ENCODE peak calls at places on chromosomes 5 and 9, in seven cellular contexts. H, S, I, K, W, P and J are unnamed samples.

GRCh38 chr5:139797335-139797734 is 1.7 kb downstream of the PSD2 start:
- DNase-seq in H (no peak), S (no peak), I (no peak), K (no peak), W (no peak), P (no peak), J (no peak)

GRCh38 chr5:60945760-60946253 is 802 bp downstream of the NDUFAF2 start:
- DNase-seq in H (peak; percentile 17), S (no peak), I (peak; percentile 37), K (no peak), W (peak; percentile 76), P (no peak), J (peak; percentile 53)

GRCh38 chr5:53361708-53362107 is 118.7 kb upstream of the FST start:
- DNase-seq in H (no peak), S (no peak), I (no peak), K (no peak), W (no peak), P (no peak), J (no peak)

GRCh38 chr5:172533058-172533398 is 78.7 kb upstream of the SH3PXD2B start:
- DNase-seq in H (no peak), S (no peak), I (no peak), K (peak; percentile 24), W (no peak), P (no peak), J (no peak)

GRCh38 chr5:139638736-139639618 is 9.2 kb upstream of the CXXC5 start:
- DNase-seq in H (no peak), S (no peak), I (no peak), K (no peak), W (no peak), P (no peak), J (no peak)

GRCh38 chr9:91177661-91178280 is 183.9 kb downstream of the AUH start:
- DNase-seq in H (no peak), S (no peak), I (peak; percentile 65), K (no peak), W (no peak), P (no peak), J (no peak)

GRCh38 chr5:111927191-111927590 is 170.2 kb upstream of the NREP start:
- DNase-seq in H (no peak), S (no peak), I (peak; percentile 25), K (no peak), W (no peak), P (no peak), J (no peak)

GRCh38 chr5:140114341-140115185 is 654 bp downstream of the PURA start:
- DNase-seq in H (peak; percentile 48), S (no peak), I (peak; percentile 55), K (peak; percentile 65), W (peak; percentile 83), P (peak; percentile 27), J (peak; percentile 66)

GRCh38 chr5:179241175-179241574 is 104.1 kb downstream of the ADAMTS2 start:
- DNase-seq in H (no peak), S (no peak), I (no peak), K (peak; percentile 17), W (no peak), P (no peak), J (no peak)

GRCh38 chr5:1209896-1210776 is 8.7 kb downstream of the SLC6A19 start:
- DNase-seq in H (no peak), S (no peak), I (no peak), K (no peak), W (no peak), P (peak; percentile 25), J (no peak)

GRCh38 chr9:132914924-132915323 is 29.5 kb downstream of the TSC1 start:
- DNase-seq in H (no peak), S (no peak), I (no peak), K (no peak), W (no peak), P (no peak), J (no peak)

GRCh38 chr5:107286447-107287098 is 384.2 kb downstream of the EFNA5 start:
- DNase-seq in H (no peak), S (no peak), I (no peak), K (no peak), W (no peak), P (no peak), J (no peak)

GRCh38 chr5:54616031-54616430 is 98.5 kb downstream of the SNX18 start:
- DNase-seq in H (no peak), S (no peak), I (peak; percentile 89), K (no peak), W (peak; percentile 61), P (peak; percentile 68), J (no peak)

GRCh38 chr5:150895431-150896428 is 9.1 kb downstream of the ZNF300 start:
- DNase-seq in H (no peak), S (no peak), I (no peak), K (no peak), W (peak; percentile 4), P (no peak), J (peak; percentile 14)

GRCh38 chr5:150245111-150245789 is 44.3 kb downstream of the CAMK2A start:
- DNase-seq in H (no peak), S (no peak), I (peak; percentile 28), K (no peak), W (peak; percentile 86), P (peak; percentile 29), J (no peak)

GRCh38 chr5:175129121-175129520 is 314.9 kb downstream of the DRD1 start:
- DNase-seq in H (no peak), S (no peak), I (no peak), K (no peak), W (no peak), P (no peak), J (peak; percentile 30)

DNA sequence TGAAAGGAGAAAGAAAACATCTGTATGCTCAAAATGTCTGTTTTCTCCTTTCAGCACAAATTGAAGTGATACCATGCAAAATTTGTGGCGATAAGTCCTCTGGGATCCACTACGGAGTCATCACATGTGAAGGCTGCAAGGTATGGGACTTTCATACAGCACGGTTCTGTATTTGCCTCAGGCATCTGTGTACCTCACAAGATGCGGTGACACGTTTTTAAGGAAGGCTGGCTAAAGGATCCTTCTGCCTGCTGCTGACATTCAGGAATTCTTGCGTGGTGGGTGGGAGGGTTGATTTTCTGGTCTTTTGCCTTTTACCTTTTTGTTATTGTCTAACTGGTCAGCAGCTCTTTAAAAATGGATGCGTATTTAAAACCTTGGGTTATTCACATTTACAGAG is 133.1 kb downstream of the RORB start:
- DNase-seq in H (no peak), S (no peak), I (no peak), K (no peak), W (no peak), P (no peak), J (peak; percentile 27)
- H2AK5ac ChIP-seq in H (no peak overlapping the region), S (no peak overlapping the region), I (no peak overlapping the region), K (no peak overlapping the region), W (no peak overlapping the region), P (no peak overlapping the region), J (no peak overlapping the region)

GRCh38 chr9:120478208-120478607 is 101.8 kb downstream of the CDK5RAP2 start:
- DNase-seq in H (no peak), S (no peak), I (peak; percentile 32), K (no peak), W (no peak), P (no peak), J (no peak)

GRCh38 chr9:120477534-120478001 is 102.4 kb downstream of the CDK5RAP2 start:
- DNase-seq in H (peak; percentile 43), S (peak; percentile 29), I (peak; percentile 90), K (peak; percentile 72), W (peak; percentile 63), P (peak; percentile 14), J (peak; percentile 67)

GRCh38 chr9:120473626-120474025 is 106.3 kb downstream of the CDK5RAP2 start:
- DNase-seq in H (no peak), S (no peak), I (no peak), K (no peak), W (no peak), P (no peak), J (no peak)

GRCh38 chr9:120475341-120475740 is 104.6 kb downstream of the CDK5RAP2 start:
- DNase-seq in H (no peak), S (no peak), I (peak; percentile 52), K (no peak), W (no peak), P (no peak), J (no peak)

GRCh38 chr9:120474579-120475243 is 105.3 kb downstream of the CDK5RAP2 start:
- DNase-seq in H (no peak), S (no peak), I (peak; percentile 22), K (no peak), W (no peak), P (no peak), J (no peak)
- H2AK5ac ChIP-seq in H (no peak overlapping the region), S (no peak overlapping the region), I (peak overlapping the region; percentile 38), K (no peak overlapping the region), W (no peak overlapping the region), P (no peak overlapping the region), J (no peak overlapping the region)

DNA sequence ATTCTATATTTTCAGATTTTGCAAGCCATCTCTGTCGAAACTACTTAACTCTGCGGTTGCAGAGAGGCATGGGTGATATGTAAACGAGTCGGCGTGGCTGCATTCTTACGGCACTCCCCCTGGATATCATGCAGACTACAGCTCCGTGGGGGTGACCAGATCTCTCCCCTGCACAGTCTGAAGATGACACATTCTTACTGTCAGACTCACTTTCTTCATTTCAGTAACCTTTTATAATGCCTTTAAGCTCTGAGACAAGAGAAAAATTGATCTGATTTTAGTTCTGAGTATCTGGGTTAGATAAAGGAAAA is 44.9 kb downstream of the GCNT4 start:
- DNase-seq in H (no peak), S (no peak), I (peak; percentile 81), K (no peak), W (peak; percentile 85), P (peak; percentile 71), J (peak; percentile 29)
- H2AK5ac ChIP-seq in H (no peak overlapping the region), S (no peak overlapping the region), I (no peak overlapping the region), K (no peak overlapping the region), W (no peak overlapping the region), P (no peak overlapping the region), J (no peak overlapping the region)

GRCh38 chr5:73286891-73287290 is 113.9 kb downstream of the TMEM174 start:
- DNase-seq in H (no peak), S (no peak), I (peak; percentile 18), K (no peak), W (no peak), P (no peak), J (no peak)

GRCh38 chr5:73282923-73283322 is 109.9 kb downstream of the TMEM174 start:
- DNase-seq in H (no peak), S (no peak), I (no peak), K (no peak), W (no peak), P (no peak), J (no peak)

GRCh38 chr5:73284985-73285384 is 112.0 kb downstream of the TMEM174 start:
- DNase-seq in H (no peak), S (no peak), I (no peak), K (no peak), W (no peak), P (no peak), J (no peak)

GRCh38 chr5:73282383-73282782 is 109.4 kb downstream of the TMEM174 start:
- DNase-seq in H (no peak), S (no peak), I (no peak), K (no peak), W (no peak), P (no peak), J (no peak)

DNA sequence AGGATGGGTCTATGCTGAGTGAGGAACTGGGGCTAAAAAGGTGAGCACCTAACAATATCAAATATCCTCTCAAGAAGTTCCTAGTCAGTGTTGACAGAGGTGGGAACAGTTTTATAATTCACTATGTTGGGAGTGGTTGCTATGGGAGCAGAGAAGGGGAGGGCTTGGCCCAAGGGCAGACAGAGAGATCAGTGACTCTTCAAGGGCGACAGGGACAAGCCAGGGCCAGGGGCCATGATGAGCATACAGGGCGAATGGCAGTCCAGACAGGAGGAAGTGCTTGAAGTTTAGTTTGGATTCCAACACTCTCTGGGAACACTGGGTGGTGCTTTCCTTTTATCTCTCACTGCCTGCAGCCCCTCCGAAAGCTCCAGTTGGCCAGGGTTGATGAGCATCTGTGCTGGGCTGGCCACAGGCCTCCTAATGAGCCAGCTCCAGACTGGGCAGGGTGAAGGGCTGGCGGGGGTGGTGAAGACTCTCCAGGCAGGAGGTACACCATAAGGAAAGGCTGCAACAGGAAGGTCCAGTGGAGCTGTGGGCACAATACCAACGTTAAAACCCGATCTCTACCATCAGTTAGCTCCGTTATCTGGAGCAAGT is 111.3 kb downstream of the TMEM174 start:
- DNase-seq in H (no peak), S (no peak), I (no peak), K (no peak), W (no peak), P (no peak), J (no peak)
- H2AK5ac ChIP-seq in H (no peak overlapping the region), S (no peak overlapping the region), I (no peak overlapping the region), K (no peak overlapping the region), W (peak overlapping the region; percentile 26), P (no peak overlapping the region), J (no peak overlapping the region)